ENCODE peak calls at places on chromosomes 12 and 14, in four cellular contexts. One of them, this sample, is unnamed.

GRCh38 chr12:79266511-79267129 is 402.0 kb downstream of the SYT1 start:
- DNase-seq in cardiac fibroblast: no peak
- DNase-seq in stimulated activated CD8-positive, alpha-beta memory T cell treated with anti-CD3 and anti-CD28 coated beads, Interleukin-15, amount 100 ng/mL, for 24 hours: no peak
- DNase-seq in CD8-positive, alpha-beta memory T cell: no peak
- DNase-seq in this sample: no peak

GRCh38 chr14:23047042-23047634 is 5.1 kb downstream of the PSMB11 start:
- DNase-seq in CD8-positive, alpha-beta memory T cell: no peak
- DNase-seq in stimulated activated CD8-positive, alpha-beta memory T cell treated with anti-CD3 and anti-CD28 coated beads, Interleukin-15, amount 100 ng/mL, for 24 hours: no peak
- DNase-seq in cardiac fibroblast: peak; percentile 44
- DNase-seq in this sample: no peak

GRCh38 chr14:59306775-59307174 is 118.3 kb downstream of the DAAM1 start:
- DNase-seq in stimulated activated CD8-positive, alpha-beta memory T cell treated with anti-CD3 and anti-CD28 coated beads, Interleukin-15, amount 100 ng/mL, for 24 hours: no peak
- DNase-seq in CD8-positive, alpha-beta memory T cell: no peak
- DNase-seq in cardiac fibroblast: peak; percentile 95
- DNase-seq in this sample: no peak

GRCh38 chr12:14356147-14356546 is 9.3 kb upstream of the ATF7IP start:
- DNase-seq in stimulated activated CD8-positive, alpha-beta memory T cell treated with anti-CD3 and anti-CD28 coated beads, Interleukin-15, amount 100 ng/mL, for 24 hours: no peak
- DNase-seq in CD8-positive, alpha-beta memory T cell: no peak
- DNase-seq in cardiac fibroblast: no peak
- DNase-seq in this sample: no peak

GRCh38 chr14:33941727-33942126 is 9.1 kb downstream of the EGLN3 start:
- DNase-seq in cardiac fibroblast: no peak
- DNase-seq in CD8-positive, alpha-beta memory T cell: no peak
- DNase-seq in stimulated activated CD8-positive, alpha-beta memory T cell treated with anti-CD3 and anti-CD28 coated beads, Interleukin-15, amount 100 ng/mL, for 24 hours: no peak
- DNase-seq in this sample: no peak

GRCh38 chr14:100071545-100071944 is 6.3 kb downstream of the EVL start:
- DNase-seq in stimulated activated CD8-positive, alpha-beta memory T cell treated with anti-CD3 and anti-CD28 coated beads, Interleukin-15, amount 100 ng/mL, for 24 hours: no peak
- DNase-seq in cardiac fibroblast: no peak
- DNase-seq in CD8-positive, alpha-beta memory T cell: peak; percentile 33
- DNase-seq in this sample: no peak

GRCh38 chr12:45644521-45644920 is 85.0 kb upstream of the ARID2 start:
- DNase-seq in CD8-positive, alpha-beta memory T cell: no peak
- DNase-seq in cardiac fibroblast: peak; percentile 75
- DNase-seq in stimulated activated CD8-positive, alpha-beta memory T cell treated with anti-CD3 and anti-CD28 coated beads, Interleukin-15, amount 100 ng/mL, for 24 hours: no peak
- DNase-seq in this sample: no peak

GRCh38 chr14:22515961-22516360 is 73.1 kb downstream of the DAD1 start:
- DNase-seq in cardiac fibroblast: no peak
- DNase-seq in CD8-positive, alpha-beta memory T cell: no peak
- DNase-seq in stimulated activated CD8-positive, alpha-beta memory T cell treated with anti-CD3 and anti-CD28 coated beads, Interleukin-15, amount 100 ng/mL, for 24 hours: no peak
- DNase-seq in this sample: no peak

GRCh38 chr14:71856199-71856919 is 75.9 kb upstream of the RGS6 start:
- DNase-seq in stimulated activated CD8-positive, alpha-beta memory T cell treated with anti-CD3 and anti-CD28 coated beads, Interleukin-15, amount 100 ng/mL, for 24 hours: no peak
- DNase-seq in CD8-positive, alpha-beta memory T cell: no peak
- DNase-seq in cardiac fibroblast: no peak
- DNase-seq in this sample: no peak

GRCh38 chr12:131897276-131897675 is 2.9 kb downstream of the ULK1 start:
- DNase-seq in CD8-positive, alpha-beta memory T cell: no peak
- DNase-seq in stimulated activated CD8-positive, alpha-beta memory T cell treated with anti-CD3 and anti-CD28 coated beads, Interleukin-15, amount 100 ng/mL, for 24 hours: no peak
- DNase-seq in cardiac fibroblast: no peak
- DNase-seq in this sample: no peak

GRCh38 chr12:11778703-11779102 is 129.2 kb downstream of the ETV6 start:
- DNase-seq in stimulated activated CD8-positive, alpha-beta memory T cell treated with anti-CD3 and anti-CD28 coated beads, Interleukin-15, amount 100 ng/mL, for 24 hours: no peak
- DNase-seq in CD8-positive, alpha-beta memory T cell: no peak
- DNase-seq in cardiac fibroblast: no peak
- DNase-seq in this sample: no peak

GRCh38 chr12:2212971-2213869 is 160.4 kb downstream of the CACNA1C start:
- DNase-seq in CD8-positive, alpha-beta memory T cell: no peak
- DNase-seq in stimulated activated CD8-positive, alpha-beta memory T cell treated with anti-CD3 and anti-CD28 coated beads, Interleukin-15, amount 100 ng/mL, for 24 hours: no peak
- DNase-seq in cardiac fibroblast: no peak
- DNase-seq in this sample: peak; percentile 48

GRCh38 chr12:4852308-4852707 is 57.4 kb upstream of the KCNA1 start:
- DNase-seq in CD8-positive, alpha-beta memory T cell: no peak
- DNase-seq in stimulated activated CD8-positive, alpha-beta memory T cell treated with anti-CD3 and anti-CD28 coated beads, Interleukin-15, amount 100 ng/mL, for 24 hours: no peak
- DNase-seq in cardiac fibroblast: no peak
- DNase-seq in this sample: no peak

GRCh38 chr12:85155791-85156190 is 119.6 kb downstream of the LRRIQ1 start:
- DNase-seq in cardiac fibroblast: peak; percentile 33
- DNase-seq in CD8-positive, alpha-beta memory T cell: no peak
- DNase-seq in stimulated activated CD8-positive, alpha-beta memory T cell treated with anti-CD3 and anti-CD28 coated beads, Interleukin-15, amount 100 ng/mL, for 24 hours: no peak
- DNase-seq in this sample: no peak

GRCh38 chr12:46921048-46921753 is 95.4 kb upstream of the SLC38A4 start:
- DNase-seq in cardiac fibroblast: peak; percentile 66
- DNase-seq in CD8-positive, alpha-beta memory T cell: no peak
- DNase-seq in stimulated activated CD8-positive, alpha-beta memory T cell treated with anti-CD3 and anti-CD28 coated beads, Interleukin-15, amount 100 ng/mL, for 24 hours: no peak
- DNase-seq in this sample: no peak

GRCh38 chr14:64659366-64659765 is 44.9 kb upstream of the PLEKHG3 start:
- DNase-seq in stimulated activated CD8-positive, alpha-beta memory T cell treated with anti-CD3 and anti-CD28 coated beads, Interleukin-15, amount 100 ng/mL, for 24 hours: no peak
- DNase-seq in CD8-positive, alpha-beta memory T cell: no peak
- DNase-seq in cardiac fibroblast: no peak
- DNase-seq in this sample: no peak

GRCh38 chr12:10720974-10721565 is 2.1 kb downstream of the YBX3 start:
- DNase-seq in CD8-positive, alpha-beta memory T cell: no peak
- DNase-seq in stimulated activated CD8-positive, alpha-beta memory T cell treated with anti-CD3 and anti-CD28 coated beads, Interleukin-15, amount 100 ng/mL, for 24 hours: no peak
- DNase-seq in cardiac fibroblast: no peak
- DNase-seq in this sample: no peak

GRCh38 chr14:72731252-72732020 is 162.5 kb downstream of the DPF3 start:
- DNase-seq in cardiac fibroblast: no peak
- DNase-seq in CD8-positive, alpha-beta memory T cell: no peak
- DNase-seq in stimulated activated CD8-positive, alpha-beta memory T cell treated with anti-CD3 and anti-CD28 coated beads, Interleukin-15, amount 100 ng/mL, for 24 hours: no peak
- DNase-seq in this sample: no peak

GRCh38 chr14:23608454-23608853 is 27.7 kb upstream of the DHRS2 start:
- DNase-seq in stimulated activated CD8-positive, alpha-beta memory T cell treated with anti-CD3 and anti-CD28 coated beads, Interleukin-15, amount 100 ng/mL, for 24 hours: no peak
- DNase-seq in cardiac fibroblast: no peak
- DNase-seq in CD8-positive, alpha-beta memory T cell: no peak
- DNase-seq in this sample: no peak

GRCh38 chr14:20690848-20691640 is 2.5 kb downstream of the ANG start:
- DNase-seq in stimulated activated CD8-positive, alpha-beta memory T cell treated with anti-CD3 and anti-CD28 coated beads, Interleukin-15, amount 100 ng/mL, for 24 hours: no peak
- DNase-seq in CD8-positive, alpha-beta memory T cell: peak; percentile 57
- DNase-seq in cardiac fibroblast: peak; percentile 84
- DNase-seq in this sample: no peak

GRCh38 chr12:11513288-11513687 is 117.9 kb upstream of the PRB2 start:
- DNase-seq in cardiac fibroblast: peak; percentile 18
- DNase-seq in stimulated activated CD8-positive, alpha-beta memory T cell treated with anti-CD3 and anti-CD28 coated beads, Interleukin-15, amount 100 ng/mL, for 24 hours: no peak
- DNase-seq in CD8-positive, alpha-beta memory T cell: no peak
- DNase-seq in this sample: no peak

GRCh38 chr14:20327005-20327869 is 5.8 kb downstream of the CCNB1IP1 start:
- DNase-seq in CD8-positive, alpha-beta memory T cell: peak; percentile 60
- DNase-seq in cardiac fibroblast: peak; percentile 84
- DNase-seq in stimulated activated CD8-positive, alpha-beta memory T cell treated with anti-CD3 and anti-CD28 coated beads, Interleukin-15, amount 100 ng/mL, for 24 hours: no peak
- DNase-seq in this sample: no peak

This sample was measured in posterior cingulate gyrus.